ENCODE peak calls at places on chromosome 3, in four cellular contexts. One of them, this sample, is unnamed.

GRCh38 chr3:185270262-185270955 is 16.6 kb upstream of the EHHADH start:
- DNase-seq in iris pigment epithelial cell: peak
- DNase-seq in hippocampal formation: no peak
- DNase-seq in endothelial cell: peak
- DNase-seq in this sample: peak

GRCh38 chr3:99720985-99721632 is 82.7 kb downstream of the COL8A1 start:
- DNase-seq in iris pigment epithelial cell: no peak
- DNase-seq in hippocampal formation: no peak
- DNase-seq in endothelial cell: peak
- DNase-seq in this sample: peak

GRCh38 chr3:100634493-100635272 is 25.3 kb downstream of the ADGRG7 start:
- DNase-seq in iris pigment epithelial cell: peak
- DNase-seq in hippocampal formation: no peak
- DNase-seq in endothelial cell: peak
- DNase-seq in this sample: peak

GRCh38 chr3:170448530-170449110 is 30.0 kb downstream of the CLDN11 start:
- DNase-seq in iris pigment epithelial cell: peak
- DNase-seq in hippocampal formation: no peak
- DNase-seq in endothelial cell: no peak
- DNase-seq in this sample: no peak

GRCh38 chr3:47283596-47284364 is 1.0 kb downstream of the KLHL18 start:
- DNase-seq in iris pigment epithelial cell: peak
- DNase-seq in hippocampal formation: no peak
- DNase-seq in endothelial cell: no peak
- DNase-seq in this sample: peak

GRCh38 chr3:184361532-184361931 is at the start of the genes CLCN2 and POLR2H:
- DNase-seq in iris pigment epithelial cell: peak
- DNase-seq in hippocampal formation: peak
- DNase-seq in endothelial cell: peak
- DNase-seq in this sample: peak

GRCh38 chr3:111338059-111338698 is 203.8 kb upstream of the CD96 start:
- DNase-seq in iris pigment epithelial cell: peak
- DNase-seq in hippocampal formation: peak
- DNase-seq in endothelial cell: peak
- DNase-seq in this sample: peak

GRCh38 chr3:60366491-60366890 is 884.8 kb downstream of the FHIT start:
- DNase-seq in iris pigment epithelial cell: peak
- DNase-seq in hippocampal formation: no peak
- DNase-seq in endothelial cell: no peak
- DNase-seq in this sample: no peak

GRCh38 chr3:174016186-174016585 is 618.6 kb downstream of the NLGN1 start:
- DNase-seq in iris pigment epithelial cell: peak
- DNase-seq in hippocampal formation: no peak
- DNase-seq in endothelial cell: no peak
- DNase-seq in this sample: peak

GRCh38 chr3:56725175-56725574 is 42.1 kb upstream of the TASOR start:
- DNase-seq in iris pigment epithelial cell: no peak
- DNase-seq in hippocampal formation: no peak
- DNase-seq in endothelial cell: no peak
- DNase-seq in this sample: no peak

GRCh38 chr3:9397911-9398714 is 698 bp downstream of the SETD5 start:
- DNase-seq in iris pigment epithelial cell: peak
- DNase-seq in hippocampal formation: no peak
- DNase-seq in endothelial cell: peak
- DNase-seq in this sample: peak

GRCh38 chr3:24196526-24196925 is 251.4 kb downstream of the NR1D2 start:
- DNase-seq in iris pigment epithelial cell: peak
- DNase-seq in hippocampal formation: no peak
- DNase-seq in endothelial cell: no peak
- DNase-seq in this sample: peak

GRCh38 chr3:167078070-167078622 is 302.0 kb downstream of the ZBBX start:
- DNase-seq in iris pigment epithelial cell: peak
- DNase-seq in hippocampal formation: no peak
- DNase-seq in endothelial cell: no peak
- DNase-seq in this sample: peak

GRCh38 chr3:131530843-131531242 is 28.1 kb upstream of the MRPL3 start:
- DNase-seq in iris pigment epithelial cell: no peak
- DNase-seq in hippocampal formation: no peak
- DNase-seq in endothelial cell: no peak
- DNase-seq in this sample: no peak

GRCh38 chr3:128274837-128275236 is 121.6 kb downstream of the EEFSEC start:
- DNase-seq in iris pigment epithelial cell: peak
- DNase-seq in hippocampal formation: no peak
- DNase-seq in endothelial cell: no peak
- DNase-seq in this sample: peak

GRCh38 chr3:165839296-165840076 is 2.3 kb upstream of the BCHE start:
- DNase-seq in iris pigment epithelial cell: peak
- DNase-seq in hippocampal formation: no peak
- DNase-seq in endothelial cell: no peak
- DNase-seq in this sample: no peak

GRCh38 chr3:15860014-15860934 is 62.5 kb upstream of the ANKRD28 start:
- DNase-seq in iris pigment epithelial cell: peak
- DNase-seq in hippocampal formation: peak
- DNase-seq in endothelial cell: peak
- DNase-seq in this sample: peak

GRCh38 chr3:188720636-188721035 is 451.1 kb upstream of the TPRG1 start:
- DNase-seq in iris pigment epithelial cell: peak
- DNase-seq in hippocampal formation: no peak
- DNase-seq in endothelial cell: no peak
- DNase-seq in this sample: peak

GRCh38 chr3:73101916-73102315 is 40.5 kb downstream of the EBLN2 start:
- DNase-seq in iris pigment epithelial cell: no peak
- DNase-seq in hippocampal formation: no peak
- DNase-seq in endothelial cell: no peak
- DNase-seq in this sample: no peak

GRCh38 chr3:155391583-155391982 is 98.1 kb upstream of the STRIT1 start:
- DNase-seq in iris pigment epithelial cell: peak
- DNase-seq in hippocampal formation: no peak
- DNase-seq in endothelial cell: no peak
- DNase-seq in this sample: peak

GRCh38 chr3:105653868-105654267 is 214.9 kb downstream of the CBLB start:
- DNase-seq in iris pigment epithelial cell: no peak
- DNase-seq in hippocampal formation: no peak
- DNase-seq in endothelial cell: no peak
- DNase-seq in this sample: no peak

GRCh38 chr3:175512700-175513099 is 653.6 kb downstream of the NAALADL2 start:
- DNase-seq in iris pigment epithelial cell: no peak
- DNase-seq in hippocampal formation: peak
- DNase-seq in endothelial cell: no peak
- DNase-seq in this sample: no peak

GRCh38 chr3:51896607-51897305 is 6.4 kb downstream of the IQCF1 start:
- DNase-seq in iris pigment epithelial cell: no peak
- DNase-seq in hippocampal formation: no peak
- DNase-seq in endothelial cell: no peak
- DNase-seq in this sample: peak

GRCh38 chr3:44326035-44326434 is 12.5 kb upstream of the TCAIM start:
- DNase-seq in iris pigment epithelial cell: peak
- DNase-seq in hippocampal formation: no peak
- DNase-seq in endothelial cell: no peak
- DNase-seq in this sample: peak

GRCh38 chr3:100041328-100041749 is 73.0 kb downstream of the FILIP1L start:
- DNase-seq in iris pigment epithelial cell: peak
- DNase-seq in hippocampal formation: no peak
- DNase-seq in endothelial cell: no peak
- DNase-seq in this sample: peak

GRCh38 chr3:183259087-183259486 is 6.0 kb downstream of the B3GNT5 start:
- DNase-seq in iris pigment epithelial cell: no peak
- DNase-seq in hippocampal formation: no peak
- DNase-seq in endothelial cell: no peak
- DNase-seq in this sample: no peak

GRCh38 chr3:57066471-57066870 is 6.0 kb downstream of the SPATA12 start:
- DNase-seq in iris pigment epithelial cell: no peak
- DNase-seq in hippocampal formation: no peak
- DNase-seq in endothelial cell: no peak
- DNase-seq in this sample: no peak